ENCODE peak calls at places on chromosome 13, in seven cellular contexts. M, Q, B, G, V, K and X are unnamed samples.

GRCh38 chr13:113146750-113147149 is 11.7 kb upstream of the PROZ start:
- DNase-seq in M (no peak), Q (no peak), B (no peak), G (no peak), V (no peak), K (no peak), X (no peak)

GRCh38 chr13:76667551-76667950 is 218.7 kb downstream of the KCTD12 start:
- DNase-seq in M (peak; percentile 19), Q (no peak), B (peak; percentile 18), G (peak; percentile 27), V (no peak), K (peak; percentile 84), X (peak; percentile 4)

GRCh38 chr13:106714271-106714670 is 146.3 kb upstream of the ARGLU1 start:
- DNase-seq in M (peak; percentile 32), Q (no peak), B (no peak), G (no peak), V (no peak), K (no peak), X (no peak)

GRCh38 chr13:102698649-102698980 is 3.8 kb upstream of the METTL21C start:
- DNase-seq in M (no peak), Q (no peak), B (no peak), G (no peak), V (no peak), K (no peak), X (no peak)

GRCh38 chr13:47250141-47250540 is 353.3 kb upstream of the HTR2A start:
- DNase-seq in M (no peak), Q (no peak), B (no peak), G (no peak), V (no peak), K (peak; percentile 85), X (no peak)

GRCh38 chr13:28059214-28059613 is 41.2 kb downstream of the FLT3 start:
- DNase-seq in M (peak; percentile 72), Q (peak; percentile 62), B (peak; percentile 70), G (peak; percentile 17), V (no peak), K (peak; percentile 33), X (peak; percentile 39)

GRCh38 chr13:80362488-80362887 is 21.6 kb upstream of the SPRY2 start:
- DNase-seq in M (no peak), Q (no peak), B (no peak), G (no peak), V (no peak), K (no peak), X (peak; percentile 27)

GRCh38 chr13:46100191-46100877 is 4.5 kb downstream of the CPB2 start:
- DNase-seq in M (no peak), Q (no peak), B (no peak), G (no peak), V (no peak), K (no peak), X (no peak)

GRCh38 chr13:80341098-80341701 is at the start of gene SPRY2:
- DNase-seq in M (peak; percentile 99), Q (peak; percentile 97), B (peak; percentile 96), G (peak; percentile 97), V (peak; percentile 96), K (peak; percentile 98), X (peak; percentile 94)

GRCh38 chr13:113748101-113748861 is 10.7 kb upstream of the TMEM255B start:
- DNase-seq in M (no peak), Q (no peak), B (no peak), G (no peak), V (peak; percentile 70), K (no peak), X (no peak)

GRCh38 chr13:54913668-54914067 is 1885.1 kb downstream of the OLFM4 start:
- DNase-seq in M (no peak), Q (no peak), B (no peak), G (no peak), V (no peak), K (no peak), X (no peak)

GRCh38 chr13:44437356-44438233 is 64.0 kb downstream of the SERP2 start:
- DNase-seq in M (peak; percentile 65), Q (peak; percentile 47), B (no peak), G (no peak), V (no peak), K (peak; percentile 57), X (peak; percentile 56)

GRCh38 chr13:109874444-109874920 is 88.1 kb upstream of the IRS2 start:
- DNase-seq in M (no peak), Q (no peak), B (no peak), G (no peak), V (no peak), K (no peak), X (no peak)

GRCh38 chr13:113608246-113608635 is 23.7 kb downstream of the TFDP1 start:
- DNase-seq in M (no peak), Q (no peak), B (no peak), G (no peak), V (no peak), K (no peak), X (no peak)

GRCh38 chr13:19781526-19781925 is 1.2 kb downstream of the PSPC1 start:
- DNase-seq in M (no peak), Q (no peak), B (no peak), G (no peak), V (no peak), K (no peak), X (no peak)

GRCh38 chr13:69094485-69094884 is 1013.1 kb upstream of the ATXN8OS start:
- DNase-seq in M (no peak), Q (no peak), B (no peak), G (no peak), V (no peak), K (no peak), X (no peak)

GRCh38 chr13:73158851-73159250 is 100.0 kb downstream of the KLF5 start:
- DNase-seq in M (no peak), Q (no peak), B (no peak), G (no peak), V (no peak), K (peak; percentile 49), X (no peak)

GRCh38 chr13:43087960-43088580 is 64.7 kb downstream of the DNAJC15 start:
- DNase-seq in M (no peak), Q (no peak), B (peak; percentile 5), G (no peak), V (no peak), K (peak; percentile 65), X (peak; percentile 59)

GRCh38 chr13:35014606-35015005 is 72.5 kb downstream of the NBEA start:
- DNase-seq in M (no peak), Q (peak; percentile 13), B (no peak), G (no peak), V (no peak), K (no peak), X (no peak)

GRCh38 chr13:79187917-79188699 is 217.9 kb downstream of the RBM26 start:
- DNase-seq in M (no peak), Q (no peak), B (no peak), G (no peak), V (no peak), K (no peak), X (no peak)

GRCh38 chr13:46909037-46909436 is 12.2 kb upstream of the HTR2A start:
- DNase-seq in M (no peak), Q (no peak), B (no peak), G (no peak), V (no peak), K (peak; percentile 22), X (no peak)

GRCh38 chr13:47287291-47287751 is 390.5 kb upstream of the HTR2A start:
- DNase-seq in M (peak; percentile 16), Q (no peak), B (no peak), G (no peak), V (no peak), K (no peak), X (no peak)

GRCh38 chr13:93723316-93723715 is 496.7 kb downstream of the GPC6 start:
- DNase-seq in M (no peak), Q (no peak), B (no peak), G (no peak), V (no peak), K (peak; percentile 62), X (no peak)

DNA sequence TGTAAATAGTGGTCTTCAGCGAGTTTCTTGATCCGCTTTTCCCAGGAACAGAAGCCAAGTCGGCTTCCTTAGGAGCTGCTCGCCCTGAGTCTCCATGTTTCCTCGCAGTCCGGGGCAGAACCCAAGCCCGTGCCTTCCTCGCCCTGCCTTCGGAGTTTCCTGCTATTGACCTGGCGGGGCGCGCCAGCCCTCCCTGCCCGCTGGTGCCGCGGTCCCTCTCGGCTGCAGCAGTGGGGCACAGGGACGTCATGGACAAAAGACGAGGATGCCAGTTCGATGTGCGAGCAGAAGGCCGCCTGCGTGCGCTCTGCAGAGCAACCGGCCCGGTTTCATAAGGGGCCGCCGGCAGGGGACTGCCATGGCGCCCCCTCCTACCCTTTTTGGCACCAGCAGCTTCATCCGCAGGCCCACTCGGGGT is 156.6 kb downstream of the TM9SF2 start:
- DNase-seq in M (peak; percentile 74), Q (peak; percentile 79), B (peak; percentile 22), G (peak; percentile 40), V (no peak), K (peak; percentile 54), X (peak; percentile 38)
- H3K27ac ChIP-seq in M (peak overlapping the region; percentile 82), Q (peak overlapping the region; percentile 91), B (peak overlapping the region; percentile 13), G (peak overlapping the region; percentile 63), V (peak overlapping the region; percentile 68), K (no peak overlapping the region), X (peak overlapping the region; percentile 74)

GRCh38 chr13:33017410-33017929 is 1.2 kb downstream of the KL start:
- DNase-seq in M (peak; percentile 93), Q (peak; percentile 54), B (peak; percentile 25), G (peak; percentile 63), V (no peak), K (peak; percentile 85), X (peak; percentile 79)
- H3K27me3 ChIP-seq in M (peaks cover 13% of the 10 kb centered on the region), Q (peaks cover 94% of the 10 kb centered on the region), B (peaks cover 8% of the 10 kb centered on the region), G (peaks cover 67% of the 10 kb centered on the region), V (no peaks in the 10 kb centered on the region), K (peaks cover 93% of the 10 kb centered on the region), X (peaks cover 7% of the 10 kb centered on the region)

GRCh38 chr13:40409278-40409677 is 257.2 kb downstream of the FOXO1 start:
- DNase-seq in M (no peak), Q (no peak), B (no peak), G (no peak), V (no peak), K (no peak), X (no peak)

GRCh38 chr13:40407567-40407966 is 258.9 kb downstream of the FOXO1 start:
- DNase-seq in M (no peak), Q (no peak), B (no peak), G (no peak), V (no peak), K (no peak), X (no peak)

GRCh38 chr13:40406405-40407138 is 259.9 kb downstream of the FOXO1 start:
- DNase-seq in M (no peak), Q (no peak), B (no peak), G (peak; percentile 50), V (no peak), K (peak; percentile 85), X (no peak)

GRCh38 chr13:40408602-40409001 is 257.8 kb downstream of the FOXO1 start:
- DNase-seq in M (no peak), Q (no peak), B (no peak), G (no peak), V (no peak), K (no peak), X (no peak)

DNA sequence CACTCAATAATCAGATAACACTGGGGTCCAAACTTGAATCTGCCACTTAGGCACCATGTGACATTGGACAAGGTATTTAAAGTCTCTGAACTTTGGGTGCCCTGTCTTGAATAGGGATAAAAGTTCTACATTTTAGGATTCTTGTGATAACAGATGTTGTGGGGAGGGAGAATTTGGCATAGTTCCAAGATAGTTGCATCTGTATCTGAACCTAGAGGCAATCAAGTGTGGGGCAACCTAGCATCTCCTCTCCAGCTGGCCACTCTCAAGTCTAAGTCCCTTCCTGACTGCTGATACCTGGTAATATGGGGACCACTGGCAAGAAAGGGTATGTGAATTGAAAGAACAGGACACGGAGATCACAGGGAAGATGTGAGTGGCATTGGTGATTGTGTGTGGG is 256.1 kb downstream of the FOXO1 start:
- DNase-seq in M (no peak), Q (no peak), B (no peak), G (no peak), V (no peak), K (peak; percentile 60), X (no peak)
- H3K27ac ChIP-seq in M (no peak overlapping the region), Q (no peak overlapping the region), B (no peak overlapping the region), G (no peak overlapping the region), V (no peak overlapping the region), K (no peak overlapping the region), X (no peak overlapping the region)

GRCh38 chr13:51237887-51238286 is 15.7 kb downstream of the FAM124A start:
- DNase-seq in M (no peak), Q (no peak), B (no peak), G (no peak), V (no peak), K (no peak), X (no peak)
- H3K27me3 ChIP-seq in M (no peaks in the 10 kb centered on the region), Q (no peaks in the 10 kb centered on the region), B (no peaks in the 10 kb centered on the region), G (no peaks in the 10 kb centered on the region), V (no peaks in the 10 kb centered on the region), K (no peaks in the 10 kb centered on the region), X (no peaks in the 10 kb centered on the region)